ENCODE peak calls at places on chromosomes 3 and 15, in five cellular contexts. D, T, N, G and Y are unnamed samples.

GRCh38 chr3:58491506-58492384 is at the start of gene KCTD6:
- DNase-seq in D (peak; percentile 72), T (peak; percentile 97), N (peak; percentile 85), G (peak; percentile 58), Y (peak; percentile 97)

GRCh38 chr3:192514754-192515660 is 212.3 kb downstream of the FGF12 start:
- DNase-seq in D (no peak), T (peak; percentile 59), N (no peak), G (no peak), Y (peak; percentile 87)

GRCh38 chr3:136708339-136708985 is 43.7 kb downstream of the STAG1 start:
- DNase-seq in D (no peak), T (no peak), N (no peak), G (no peak), Y (no peak)

GRCh38 chr3:87127286-87127685 is 99.8 kb upstream of the CHMP2B start:
- DNase-seq in D (no peak), T (no peak), N (no peak), G (no peak), Y (no peak)

GRCh38 chr3:184380627-184381260 is 890 bp downstream of the CHRD start:
- DNase-seq in D (no peak), T (no peak), N (no peak), G (no peak), Y (no peak)

GRCh38 chr15:89462198-89462912 is 34.0 kb downstream of the RHCG start:
- DNase-seq in D (no peak), T (no peak), N (no peak), G (no peak), Y (no peak)

GRCh38 chr3:123085293-123085949 is 18.6 kb downstream of the PDIA5 start:
- DNase-seq in D (no peak), T (no peak), N (no peak), G (no peak), Y (no peak)

GRCh38 chr3:99938270-99938955 is 120.8 kb downstream of the CMSS1 start:
- DNase-seq in D (no peak), T (no peak), N (no peak), G (no peak), Y (no peak)

GRCh38 chr3:46006646-46007045 is 11.0 kb upstream of the FYCO1 start:
- DNase-seq in D (no peak), T (no peak), N (peak; percentile 91), G (peak; percentile 73), Y (no peak)

GRCh38 chr3:69914395-69914794 is 85.1 kb upstream of the SAMMSON start:
- DNase-seq in D (no peak), T (no peak), N (no peak), G (no peak), Y (no peak)

GRCh38 chr3:128123538-128124368 is at the start of gene RUVBL1:
- DNase-seq in D (peak; percentile 94), T (peak; percentile 99), N (peak; percentile 97), G (peak; percentile 91), Y (peak; percentile 97)

GRCh38 chr3:43782541-43782940 is 91.8 kb downstream of the ABHD5 start:
- DNase-seq in D (no peak), T (no peak), N (no peak), G (no peak), Y (no peak)

GRCh38 chr3:187777331-187778046 is 32.2 kb upstream of the BCL6 start:
- DNase-seq in D (no peak), T (no peak), N (no peak), G (peak; percentile 14), Y (no peak)

GRCh38 chr15:32828507-32829186 is 110.8 kb downstream of the GREM1 start:
- DNase-seq in D (no peak), T (no peak), N (peak; percentile 94), G (peak; percentile 87), Y (no peak)

GRCh38 chr3:132499071-132499470 is 81.8 kb downstream of the DNAJC13 start:
- DNase-seq in D (no peak), T (no peak), N (no peak), G (no peak), Y (no peak)

GRCh38 chr3:57787867-57788623 is 31.9 kb downstream of the SLMAP start:
- DNase-seq in D (no peak), T (no peak), N (no peak), G (no peak), Y (no peak)

GRCh38 chr3:102570551-102570950 is 135.7 kb downstream of the ZPLD1 start:
- DNase-seq in D (no peak), T (no peak), N (no peak), G (no peak), Y (no peak)